ENCODE peak calls at places on chromosomes 6 and 20, in nine cellular contexts. One of them, this sample, is unnamed.

GRCh38 chr20:37915800-37916570 is 13.1 kb downstream of the VSTM2L start:
- DNase-seq in transverse colon: no peak
- DNase-seq in stimulated activated CD4-positive, alpha-beta T cell treated with anti-CD3 and anti-CD28 coated beads, Interleukin-15, amount 100 ng/mL, for 1 hour: no peak
- DNase-seq in stimulated activated naive CD8-positive, alpha-beta T cell treated with anti-CD3 and anti-CD28 coated beads, Interleukin-15, amount 100 ng/mL, for 72 hours: no peak
- DNase-seq in fibroblast of pulmonary artery: no peak
- DNase-seq in fibroblast of mammary gland: no peak
- DNase-seq in kidney: no peak
- DNase-seq in BJ: no peak
- DNase-seq in NCI-H345: no peak
- DNase-seq in this sample: no peak

GRCh38 chr6:152893187-152893586 is 89.7 kb downstream of the FBXO5 start:
- DNase-seq in transverse colon: no peak
- DNase-seq in stimulated activated CD4-positive, alpha-beta T cell treated with anti-CD3 and anti-CD28 coated beads, Interleukin-15, amount 100 ng/mL, for 1 hour: no peak
- DNase-seq in stimulated activated naive CD8-positive, alpha-beta T cell treated with anti-CD3 and anti-CD28 coated beads, Interleukin-15, amount 100 ng/mL, for 72 hours: no peak
- DNase-seq in fibroblast of pulmonary artery: no peak
- DNase-seq in fibroblast of mammary gland: no peak
- DNase-seq in kidney: no peak
- DNase-seq in BJ: no peak
- DNase-seq in NCI-H345: no peak
- DNase-seq in this sample: no peak

GRCh38 chr20:37668166-37668565 is 25.7 kb upstream of the CTNNBL1 start:
- DNase-seq in transverse colon: no peak
- DNase-seq in stimulated activated CD4-positive, alpha-beta T cell treated with anti-CD3 and anti-CD28 coated beads, Interleukin-15, amount 100 ng/mL, for 1 hour: no peak
- DNase-seq in stimulated activated naive CD8-positive, alpha-beta T cell treated with anti-CD3 and anti-CD28 coated beads, Interleukin-15, amount 100 ng/mL, for 72 hours: no peak
- DNase-seq in fibroblast of pulmonary artery: no peak
- DNase-seq in fibroblast of mammary gland: no peak
- DNase-seq in kidney: no peak
- DNase-seq in BJ: no peak
- DNase-seq in NCI-H345: no peak
- DNase-seq in this sample: no peak

GRCh38 chr6:4491501-4492260 is 284.5 kb upstream of the CDYL start:
- DNase-seq in transverse colon: no peak
- DNase-seq in stimulated activated CD4-positive, alpha-beta T cell treated with anti-CD3 and anti-CD28 coated beads, Interleukin-15, amount 100 ng/mL, for 1 hour: no peak
- DNase-seq in stimulated activated naive CD8-positive, alpha-beta T cell treated with anti-CD3 and anti-CD28 coated beads, Interleukin-15, amount 100 ng/mL, for 72 hours: no peak
- DNase-seq in fibroblast of pulmonary artery: peak; percentile 72
- DNase-seq in fibroblast of mammary gland: peak; percentile 9
- DNase-seq in kidney: no peak
- DNase-seq in BJ: no peak
- DNase-seq in NCI-H345: no peak
- DNase-seq in this sample: no peak

GRCh38 chr20:10578607-10579006 is 95.2 kb downstream of the JAG1 start:
- DNase-seq in transverse colon: no peak
- DNase-seq in stimulated activated CD4-positive, alpha-beta T cell treated with anti-CD3 and anti-CD28 coated beads, Interleukin-15, amount 100 ng/mL, for 1 hour: no peak
- DNase-seq in stimulated activated naive CD8-positive, alpha-beta T cell treated with anti-CD3 and anti-CD28 coated beads, Interleukin-15, amount 100 ng/mL, for 72 hours: no peak
- DNase-seq in fibroblast of pulmonary artery: peak; percentile 72
- DNase-seq in fibroblast of mammary gland: peak; percentile 72
- DNase-seq in kidney: no peak
- DNase-seq in BJ: no peak
- DNase-seq in NCI-H345: no peak
- DNase-seq in this sample: no peak

GRCh38 chr6:111517965-111518364 is 34.9 kb upstream of the REV3L start:
- DNase-seq in transverse colon: no peak
- DNase-seq in stimulated activated CD4-positive, alpha-beta T cell treated with anti-CD3 and anti-CD28 coated beads, Interleukin-15, amount 100 ng/mL, for 1 hour: no peak
- DNase-seq in stimulated activated naive CD8-positive, alpha-beta T cell treated with anti-CD3 and anti-CD28 coated beads, Interleukin-15, amount 100 ng/mL, for 72 hours: no peak
- DNase-seq in fibroblast of pulmonary artery: no peak
- DNase-seq in fibroblast of mammary gland: peak; percentile 36
- DNase-seq in kidney: no peak
- DNase-seq in BJ: no peak
- DNase-seq in NCI-H345: no peak
- DNase-seq in this sample: no peak

GRCh38 chr6:74091133-74091793 is 395.3 kb downstream of the CD109 start:
- DNase-seq in transverse colon: no peak
- DNase-seq in stimulated activated CD4-positive, alpha-beta T cell treated with anti-CD3 and anti-CD28 coated beads, Interleukin-15, amount 100 ng/mL, for 1 hour: no peak
- DNase-seq in stimulated activated naive CD8-positive, alpha-beta T cell treated with anti-CD3 and anti-CD28 coated beads, Interleukin-15, amount 100 ng/mL, for 72 hours: no peak
- DNase-seq in fibroblast of pulmonary artery: peak; percentile 64
- DNase-seq in fibroblast of mammary gland: peak; percentile 64
- DNase-seq in kidney: no peak
- DNase-seq in BJ: no peak
- DNase-seq in NCI-H345: peak; percentile 37
- DNase-seq in this sample: no peak

GRCh38 chr6:33663727-33664449 is 42.8 kb downstream of the ITPR3 start:
- DNase-seq in transverse colon: no peak
- DNase-seq in stimulated activated CD4-positive, alpha-beta T cell treated with anti-CD3 and anti-CD28 coated beads, Interleukin-15, amount 100 ng/mL, for 1 hour: no peak
- DNase-seq in stimulated activated naive CD8-positive, alpha-beta T cell treated with anti-CD3 and anti-CD28 coated beads, Interleukin-15, amount 100 ng/mL, for 72 hours: no peak
- DNase-seq in fibroblast of pulmonary artery: no peak
- DNase-seq in fibroblast of mammary gland: no peak
- DNase-seq in kidney: no peak
- DNase-seq in BJ: no peak
- DNase-seq in NCI-H345: no peak
- DNase-seq in this sample: no peak

GRCh38 chr6:136103763-136104311 is 146.3 kb downstream of the MTFR2 start:
- DNase-seq in transverse colon: peak; percentile 10
- DNase-seq in stimulated activated CD4-positive, alpha-beta T cell treated with anti-CD3 and anti-CD28 coated beads, Interleukin-15, amount 100 ng/mL, for 1 hour: no peak
- DNase-seq in stimulated activated naive CD8-positive, alpha-beta T cell treated with anti-CD3 and anti-CD28 coated beads, Interleukin-15, amount 100 ng/mL, for 72 hours: no peak
- DNase-seq in fibroblast of pulmonary artery: peak; percentile 71
- DNase-seq in fibroblast of mammary gland: peak; percentile 21
- DNase-seq in kidney: peak; percentile 83
- DNase-seq in BJ: no peak
- DNase-seq in NCI-H345: no peak
- DNase-seq in this sample: no peak

GRCh38 chr20:34064286-34064685 is 47.8 kb downstream of the EIF2S2 start:
- DNase-seq in transverse colon: no peak
- DNase-seq in stimulated activated CD4-positive, alpha-beta T cell treated with anti-CD3 and anti-CD28 coated beads, Interleukin-15, amount 100 ng/mL, for 1 hour: no peak
- DNase-seq in stimulated activated naive CD8-positive, alpha-beta T cell treated with anti-CD3 and anti-CD28 coated beads, Interleukin-15, amount 100 ng/mL, for 72 hours: no peak
- DNase-seq in fibroblast of pulmonary artery: no peak
- DNase-seq in fibroblast of mammary gland: no peak
- DNase-seq in kidney: no peak
- DNase-seq in BJ: no peak
- DNase-seq in NCI-H345: no peak
- DNase-seq in this sample: no peak

GRCh38 chr20:63775096-63775978 is 35.8 kb downstream of the SLC2A4RG start:
- DNase-seq in transverse colon: no peak
- DNase-seq in stimulated activated CD4-positive, alpha-beta T cell treated with anti-CD3 and anti-CD28 coated beads, Interleukin-15, amount 100 ng/mL, for 1 hour: no peak
- DNase-seq in stimulated activated naive CD8-positive, alpha-beta T cell treated with anti-CD3 and anti-CD28 coated beads, Interleukin-15, amount 100 ng/mL, for 72 hours: peak; percentile 44
- DNase-seq in fibroblast of pulmonary artery: peak; percentile 31
- DNase-seq in fibroblast of mammary gland: peak; percentile 10
- DNase-seq in kidney: peak; percentile 87
- DNase-seq in BJ: no peak
- DNase-seq in NCI-H345: no peak
- DNase-seq in this sample: no peak

GRCh38 chr20:24648481-24648880 is 179.1 kb downstream of the SYNDIG1 start:
- DNase-seq in transverse colon: no peak
- DNase-seq in stimulated activated CD4-positive, alpha-beta T cell treated with anti-CD3 and anti-CD28 coated beads, Interleukin-15, amount 100 ng/mL, for 1 hour: no peak
- DNase-seq in stimulated activated naive CD8-positive, alpha-beta T cell treated with anti-CD3 and anti-CD28 coated beads, Interleukin-15, amount 100 ng/mL, for 72 hours: no peak
- DNase-seq in fibroblast of pulmonary artery: no peak
- DNase-seq in fibroblast of mammary gland: peak; percentile 52
- DNase-seq in kidney: no peak
- DNase-seq in BJ: no peak
- DNase-seq in NCI-H345: no peak
- DNase-seq in this sample: no peak

GRCh38 chr6:129860901-129861665 is at the start of gene TMEM244:
- DNase-seq in transverse colon: no peak
- DNase-seq in stimulated activated CD4-positive, alpha-beta T cell treated with anti-CD3 and anti-CD28 coated beads, Interleukin-15, amount 100 ng/mL, for 1 hour: no peak
- DNase-seq in stimulated activated naive CD8-positive, alpha-beta T cell treated with anti-CD3 and anti-CD28 coated beads, Interleukin-15, amount 100 ng/mL, for 72 hours: no peak
- DNase-seq in fibroblast of pulmonary artery: no peak
- DNase-seq in fibroblast of mammary gland: peak; percentile 95
- DNase-seq in kidney: no peak
- DNase-seq in BJ: peak; percentile 76
- DNase-seq in NCI-H345: no peak
- DNase-seq in this sample: no peak

GRCh38 chr6:113591896-113592827 is 265.0 kb upstream of the MARCKS start:
- DNase-seq in transverse colon: peak; percentile 49
- DNase-seq in stimulated activated CD4-positive, alpha-beta T cell treated with anti-CD3 and anti-CD28 coated beads, Interleukin-15, amount 100 ng/mL, for 1 hour: no peak
- DNase-seq in stimulated activated naive CD8-positive, alpha-beta T cell treated with anti-CD3 and anti-CD28 coated beads, Interleukin-15, amount 100 ng/mL, for 72 hours: no peak
- DNase-seq in fibroblast of pulmonary artery: peak; percentile 72
- DNase-seq in fibroblast of mammary gland: no peak
- DNase-seq in kidney: no peak
- DNase-seq in BJ: no peak
- DNase-seq in NCI-H345: peak; percentile 63
- DNase-seq in this sample: peak; percentile 66

GRCh38 chr6:33697845-33698244 is 13.7 kb downstream of the UQCC2 start:
- DNase-seq in transverse colon: no peak
- DNase-seq in stimulated activated CD4-positive, alpha-beta T cell treated with anti-CD3 and anti-CD28 coated beads, Interleukin-15, amount 100 ng/mL, for 1 hour: no peak
- DNase-seq in stimulated activated naive CD8-positive, alpha-beta T cell treated with anti-CD3 and anti-CD28 coated beads, Interleukin-15, amount 100 ng/mL, for 72 hours: no peak
- DNase-seq in fibroblast of pulmonary artery: no peak
- DNase-seq in fibroblast of mammary gland: no peak
- DNase-seq in kidney: peak; percentile 45
- DNase-seq in BJ: no peak
- DNase-seq in NCI-H345: no peak
- DNase-seq in this sample: no peak

GRCh38 chr6:140071115-140071514 is 696.7 kb upstream of the CITED2 start:
- DNase-seq in transverse colon: no peak
- DNase-seq in stimulated activated CD4-positive, alpha-beta T cell treated with anti-CD3 and anti-CD28 coated beads, Interleukin-15, amount 100 ng/mL, for 1 hour: no peak
- DNase-seq in stimulated activated naive CD8-positive, alpha-beta T cell treated with anti-CD3 and anti-CD28 coated beads, Interleukin-15, amount 100 ng/mL, for 72 hours: no peak
- DNase-seq in fibroblast of pulmonary artery: peak; percentile 94
- DNase-seq in fibroblast of mammary gland: peak; percentile 67
- DNase-seq in kidney: no peak
- DNase-seq in BJ: peak; percentile 81
- DNase-seq in NCI-H345: no peak
- DNase-seq in this sample: peak; percentile 26

GRCh38 chr6:105014954-105015353 is 58.0 kb downstream of the LIN28B start:
- DNase-seq in transverse colon: no peak
- DNase-seq in stimulated activated CD4-positive, alpha-beta T cell treated with anti-CD3 and anti-CD28 coated beads, Interleukin-15, amount 100 ng/mL, for 1 hour: no peak
- DNase-seq in stimulated activated naive CD8-positive, alpha-beta T cell treated with anti-CD3 and anti-CD28 coated beads, Interleukin-15, amount 100 ng/mL, for 72 hours: no peak
- DNase-seq in fibroblast of pulmonary artery: no peak
- DNase-seq in fibroblast of mammary gland: no peak
- DNase-seq in kidney: no peak
- DNase-seq in BJ: no peak
- DNase-seq in NCI-H345: no peak
- DNase-seq in this sample: no peak

GRCh38 chr6:18218233-18218632 is 46.1 kb downstream of the DEK start:
- DNase-seq in transverse colon: no peak
- DNase-seq in stimulated activated CD4-positive, alpha-beta T cell treated with anti-CD3 and anti-CD28 coated beads, Interleukin-15, amount 100 ng/mL, for 1 hour: no peak
- DNase-seq in stimulated activated naive CD8-positive, alpha-beta T cell treated with anti-CD3 and anti-CD28 coated beads, Interleukin-15, amount 100 ng/mL, for 72 hours: no peak
- DNase-seq in fibroblast of pulmonary artery: no peak
- DNase-seq in fibroblast of mammary gland: no peak
- DNase-seq in kidney: no peak
- DNase-seq in BJ: no peak
- DNase-seq in NCI-H345: no peak
- DNase-seq in this sample: no peak

GRCh38 chr20:44405246-44405645 is 49.7 kb downstream of the HNF4A start:
- DNase-seq in transverse colon: no peak
- DNase-seq in stimulated activated CD4-positive, alpha-beta T cell treated with anti-CD3 and anti-CD28 coated beads, Interleukin-15, amount 100 ng/mL, for 1 hour: no peak
- DNase-seq in stimulated activated naive CD8-positive, alpha-beta T cell treated with anti-CD3 and anti-CD28 coated beads, Interleukin-15, amount 100 ng/mL, for 72 hours: no peak
- DNase-seq in fibroblast of pulmonary artery: no peak
- DNase-seq in fibroblast of mammary gland: no peak
- DNase-seq in kidney: no peak
- DNase-seq in BJ: no peak
- DNase-seq in NCI-H345: no peak
- DNase-seq in this sample: no peak

GRCh38 chr6:21887301-21888185 is 294.0 kb downstream of the SOX4 start:
- DNase-seq in transverse colon: no peak
- DNase-seq in stimulated activated CD4-positive, alpha-beta T cell treated with anti-CD3 and anti-CD28 coated beads, Interleukin-15, amount 100 ng/mL, for 1 hour: no peak
- DNase-seq in stimulated activated naive CD8-positive, alpha-beta T cell treated with anti-CD3 and anti-CD28 coated beads, Interleukin-15, amount 100 ng/mL, for 72 hours: no peak
- DNase-seq in fibroblast of pulmonary artery: peak; percentile 40
- DNase-seq in fibroblast of mammary gland: peak; percentile 13
- DNase-seq in kidney: no peak
- DNase-seq in BJ: peak; percentile 11
- DNase-seq in NCI-H345: peak; percentile 19
- DNase-seq in this sample: peak; percentile 28

GRCh38 chr6:166471797-166472260 is 89.1 kb upstream of the MPC1 start:
- DNase-seq in transverse colon: no peak
- DNase-seq in stimulated activated CD4-positive, alpha-beta T cell treated with anti-CD3 and anti-CD28 coated beads, Interleukin-15, amount 100 ng/mL, for 1 hour: no peak
- DNase-seq in stimulated activated naive CD8-positive, alpha-beta T cell treated with anti-CD3 and anti-CD28 coated beads, Interleukin-15, amount 100 ng/mL, for 72 hours: no peak
- DNase-seq in fibroblast of pulmonary artery: no peak
- DNase-seq in fibroblast of mammary gland: no peak
- DNase-seq in kidney: peak; percentile 26
- DNase-seq in BJ: no peak
- DNase-seq in NCI-H345: no peak
- DNase-seq in this sample: no peak